ENCODE peak calls at places on chromosomes 2 and 18, in four cellular contexts. X, R, F and E are unnamed samples.

GRCh38 chr2:182761903-182762302 is 45.8 kb downstream of the DNAJC10 start:
- DNase-seq in X (no peak), R (no peak), F (no peak), E (no peak)

GRCh38 chr18:42275138-42275535 is 320.1 kb downstream of the PIK3C3 start:
- DNase-seq in X (no peak), R (no peak), F (no peak), E (no peak)

GRCh38 chr2:17309741-17310339 is 208.4 kb downstream of the RAD51AP2 start:
- DNase-seq in X (peak; percentile 69), R (no peak), F (peak; percentile 62), E (peak; percentile 86)

GRCh38 chr2:127551221-127551930 is 15.9 kb downstream of the MYO7B start:
- DNase-seq in X (no peak), R (no peak), F (no peak), E (no peak)

GRCh38 chr18:41938445-41938844 is 16.6 kb upstream of the PIK3C3 start:
- DNase-seq in X (no peak), R (no peak), F (no peak), E (no peak)

GRCh38 chr2:226796012-226796839 is 3.4 kb downstream of the IRS1 start:
- DNase-seq in X (no peak), R (no peak), F (no peak), E (no peak)

GRCh38 chr2:169765523-169765922 is 31.9 kb downstream of the KLHL23 start:
- DNase-seq in X (no peak), R (no peak), F (no peak), E (peak; percentile 52)

GRCh38 chr2:71672640-71673401 is 219.5 kb downstream of the DYSF start:
- DNase-seq in X (no peak), R (no peak), F (no peak), E (no peak)

GRCh38 chr2:167237478-167237877 is 349.2 kb downstream of the XIRP2 start:
- DNase-seq in X (peak; percentile 14), R (no peak), F (no peak), E (no peak)

GRCh38 chr18:46497129-46497528 is 159.9 kb downstream of the LOXHD1 start:
- DNase-seq in X (peak; percentile 82), R (no peak), F (peak; percentile 24), E (peak; percentile 10)

GRCh38 chr2:127630409-127631183 is 15.4 kb upstream of the GPR17 start:
- DNase-seq in X (no peak), R (no peak), F (no peak), E (no peak)

GRCh38 chr2:13000644-13001375 is 284.1 kb downstream of the TRIB2 start:
- DNase-seq in X (no peak), R (no peak), F (no peak), E (no peak)

GRCh38 chr2:30305235-30305634 is 73.9 kb downstream of the LBH start:
- DNase-seq in X (no peak), R (no peak), F (no peak), E (no peak)

GRCh38 chr2:55419236-55419513 is 481 bp downstream of the CCDC88A start:
- DNase-seq in X (no peak), R (no peak), F (peak; percentile 20), E (no peak)

GRCh38 chr2:171307560-171307959 is 126.2 kb downstream of the METTL8 start:
- DNase-seq in X (no peak), R (peak; percentile 71), F (no peak), E (no peak)

GRCh38 chr18:79523738-79524180 is 128.0 kb downstream of the NFATC1 start:
- DNase-seq in X (no peak), R (peak; percentile 49), F (no peak), E (no peak)

GRCh38 chr18:34225218-34225553 is 473 bp upstream of the NOL4 start:
- DNase-seq in X (no peak), R (no peak), F (no peak), E (no peak)

GRCh38 chr18:34223164-34223892 is 1.4 kb downstream of the NOL4 start:
- DNase-seq in X (peak; percentile 59), R (no peak), F (no peak), E (no peak)

GRCh38 chr18:34223893-34224422 is 755 bp downstream of the NOL4 start:
- DNase-seq in X (no peak), R (no peak), F (no peak), E (no peak)

GRCh38 chr18:34222396-34223163 is 2.1 kb downstream of the NOL4 start:
- DNase-seq in X (peak; percentile 63), R (no peak), F (no peak), E (no peak)

GRCh38 chr18:34224423-34225217 is at the start of gene NOL4:
- DNase-seq in X (peak; percentile 99), R (no peak), F (no peak), E (peak; percentile 51)
- TF ChIP-seq TCF7 in X (no peak), R (no peak), F (no peak), E (no peak)

DNA sequence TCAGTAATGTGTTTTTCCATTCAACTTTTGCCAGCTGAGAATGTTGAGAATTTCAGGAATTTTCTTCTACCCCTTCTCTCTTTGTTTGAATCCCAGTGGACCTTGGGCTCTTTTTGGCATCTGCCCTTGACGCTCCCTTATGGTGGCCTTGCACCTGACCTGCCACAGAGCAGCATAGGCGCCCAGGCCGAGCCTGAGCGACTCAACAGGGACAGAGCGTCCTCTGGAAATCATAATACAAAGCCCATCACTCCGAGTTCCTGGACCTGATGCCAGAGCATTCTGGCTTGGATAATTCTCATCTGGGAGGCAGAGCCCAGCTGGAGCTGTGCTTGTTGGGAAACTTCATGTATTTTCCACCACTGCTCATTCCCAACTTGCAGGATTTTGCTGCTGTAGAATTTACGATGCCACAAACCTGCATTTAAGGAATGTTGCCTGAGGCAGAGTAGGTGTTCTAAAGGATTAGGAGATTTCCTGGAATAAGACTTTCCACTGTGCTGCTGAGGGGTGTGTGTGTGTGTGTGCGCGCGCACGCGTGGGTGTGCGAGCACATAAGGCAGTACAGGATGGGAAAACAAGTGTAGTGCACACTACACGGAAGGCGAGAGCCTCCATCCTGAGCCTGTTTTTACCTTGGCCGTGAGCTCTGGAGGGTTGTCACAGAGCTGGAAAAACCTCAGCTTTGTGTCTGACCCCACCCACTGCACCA is 77.1 kb upstream of the TXNDC2 start:
- DNase-seq in X (peak; percentile 68), R (no peak), F (no peak), E (peak; percentile 89)
- TF ChIP-seq TCF7 in X (no peak), R (no peak), F (no peak), E (no peak)

GRCh38 chr2:148927010-148927409 is 52.0 kb downstream of the KIF5C start:
- DNase-seq in X (no peak), R (no peak), F (peak; percentile 38), E (no peak)

GRCh38 chr2:148930046-148930775 is 55.2 kb downstream of the KIF5C start:
- DNase-seq in X (no peak), R (no peak), F (no peak), E (no peak)

GRCh38 chr2:148928395-148928794 is 53.4 kb downstream of the KIF5C start:
- DNase-seq in X (no peak), R (no peak), F (no peak), E (no peak)

GRCh38 chr2:148922776-148923175 is 47.7 kb downstream of the KIF5C start:
- DNase-seq in X (no peak), R (no peak), F (no peak), E (no peak)

GRCh38 chr2:148926291-148926961 is 51.4 kb downstream of the KIF5C start:
- DNase-seq in X (peak; percentile 61), R (peak; percentile 9), F (peak; percentile 64), E (peak; percentile 48)
- TF ChIP-seq TCF7 in X (no peak), R (no peak), F (no peak), E (no peak)

GRCh38 chr2:130342533-130343275 is at the start of gene IMP4:
- DNase-seq in X (peak; percentile 94), R (peak; percentile 99), F (peak; percentile 82), E (peak; percentile 100)

GRCh38 chr2:130338793-130339345 is 3.8 kb upstream of the IMP4 start:
- DNase-seq in X (no peak), R (no peak), F (no peak), E (no peak)

GRCh38 chr2:130339885-130340745 is 2.6 kb upstream of the IMP4 start:
- DNase-seq in X (no peak), R (no peak), F (peak; percentile 65), E (no peak)

GRCh38 chr2:130342020-130342532 is 621 bp upstream of the IMP4 start:
- DNase-seq in X (peak; percentile 85), R (peak; percentile 84), F (peak; percentile 91), E (peak; percentile 96)

DNA sequence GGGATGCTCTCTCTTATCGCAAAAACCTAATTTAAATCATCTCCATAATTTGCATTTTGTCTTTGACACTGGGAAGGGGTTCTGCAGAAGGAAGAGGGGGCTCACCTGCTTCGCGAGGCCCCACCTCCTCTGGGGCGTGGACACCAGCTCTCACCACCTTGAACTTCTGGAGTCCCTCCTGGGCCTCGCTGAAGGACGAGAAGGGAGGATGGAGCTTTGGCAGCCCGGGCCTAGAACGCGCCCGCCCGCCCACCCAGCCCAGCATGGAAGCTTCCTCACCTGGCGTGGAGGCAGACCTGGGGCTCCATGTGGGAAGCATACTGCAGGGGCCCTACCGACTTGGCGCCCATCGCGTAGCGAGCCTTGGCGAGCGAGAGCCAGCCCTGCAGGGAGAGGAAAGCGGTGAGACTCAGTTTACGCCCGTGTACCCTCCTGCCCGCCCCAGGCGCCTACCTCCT is 1.1 kb upstream of the IMP4 start:
- DNase-seq in X (no peak), R (no peak), F (peak; percentile 35), E (no peak)
- TF ChIP-seq TCF7 in X (no peak), R (no peak), F (no peak), E (no peak)

GRCh38 chr18:48851563-48851962 is 99.2 kb downstream of the SMAD7 start:
- DNase-seq in X (no peak), R (no peak), F (no peak), E (no peak)
- TF ChIP-seq TCF7 in X (no peak), R (no peak), F (no peak), E (no peak)

DNA sequence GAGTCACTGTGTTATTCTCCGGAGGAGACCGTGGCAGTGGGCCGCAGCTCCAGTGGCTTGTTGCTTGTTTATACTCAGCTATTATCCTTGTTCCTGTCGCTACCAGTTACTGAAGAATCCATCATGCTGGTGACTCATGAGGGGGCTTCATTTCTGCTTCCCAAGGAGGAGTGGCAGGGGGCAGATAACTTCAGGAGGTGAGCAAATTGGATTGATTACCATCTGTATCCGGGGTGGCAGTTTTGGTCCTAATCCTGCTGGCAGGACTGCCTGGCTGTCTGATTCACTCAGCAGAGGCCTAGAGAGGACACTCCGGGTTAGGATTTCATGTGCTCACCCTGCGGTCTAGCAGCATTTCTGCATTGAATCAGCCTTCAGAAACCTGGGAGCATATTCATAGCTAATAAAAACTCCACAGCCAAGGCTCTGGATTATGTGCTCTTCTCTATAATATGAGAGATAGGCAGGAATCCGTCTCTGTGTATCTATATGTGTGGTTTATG is 230.0 kb downstream of the ACTR3 start:
- DNase-seq in X (no peak), R (no peak), F (no peak), E (no peak)
- TF ChIP-seq TCF7 in X (no peak), R (no peak), F (no peak), E (no peak)

GRCh38 chr2:26838121-26838906 is 9.6 kb upstream of the DPYSL5 start:
- DNase-seq in X (no peak), R (no peak), F (peak; percentile 26), E (no peak)
- TF ChIP-seq TCF7 in X (no peak), R (no peak), F (no peak), E (no peak)

DNA sequence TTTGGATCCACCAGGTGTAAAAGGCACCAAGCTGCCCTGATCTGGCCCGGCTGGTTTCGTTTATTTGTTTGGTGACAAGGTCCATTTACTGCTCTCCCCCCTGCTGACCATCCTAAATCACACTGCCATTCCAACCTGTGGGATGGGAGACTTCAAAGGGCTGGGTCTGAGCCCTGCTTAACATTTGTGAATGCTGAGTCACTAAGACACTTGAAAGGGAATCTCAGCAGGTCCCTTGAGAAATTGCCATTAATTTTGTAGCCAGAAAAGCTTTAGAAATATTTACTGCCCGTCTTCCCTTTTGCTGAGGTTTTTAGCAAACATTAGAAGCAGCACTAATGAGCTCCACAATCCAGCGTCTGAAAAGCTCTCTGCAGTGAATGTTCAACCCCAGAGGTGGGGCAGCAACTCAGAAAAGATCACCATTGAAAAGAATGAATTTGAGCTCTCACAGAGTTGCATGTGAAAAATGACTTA is 133.8 kb downstream of the ARL4C start:
- DNase-seq in X (peak; percentile 71), R (no peak), F (no peak), E (peak; percentile 83)
- TF ChIP-seq TCF7 in X (no peak), R (no peak), F (no peak), E (peak; percentile 67)